ENCODE peak calls at places on chromosomes 2 and 18, in nine cellular contexts. U is NAMALWA; F is Calu3; G is stimulated activated CD8-positive, alpha-beta memory T cell treated with anti-CD3 and anti-CD28 coated beads, Interleukin-12 subunit alpha, Interleukin-12 subunit beta, amount 100 ng/mL, for 1 hour; M is GM12891; N is AML-193; Z is activated T-cell treated with anti-CD3 and anti-CD28 coated beads, Interleukin-2, amount 50 U/mL, for 48 hours; X is activated T-helper 1 cell treated with anti-CD3 and anti-CD28 coated beads, Interleukin-12 subunit alpha, Interleukin-12 subunit beta, Interleukin-2, Interleukin-4 antibody, amounts not matched to agents 30 ng/mL and 10 ng/mL and 1 ng/mL, durations not matched to agents 14 hours and 24 hours and 36 hours; A is adipocyte. C is an unnamed sample.

GRCh38 chr2:185628985-185629384 is 109.6 kb upstream of the FSIP2 start:
- DNase-seq in U (peak; percentile 48), F (no peak), G (no peak), M (no peak), N (peak; percentile 7), Z (peak; percentile 18), X (no peak), A (no peak), C (no peak)

GRCh38 chr18:32049393-32050161 is 31.0 kb downstream of the RNF125 start:
- DNase-seq in U (no peak), F (no peak), G (peak; percentile 12), M (no peak), N (peak; percentile 85), Z (peak; percentile 61), X (no peak), A (no peak), C (no peak)

GRCh38 chr2:68964282-68964681 is 10.2 kb upstream of the GKN1 start:
- DNase-seq in U (no peak), F (no peak), G (no peak), M (no peak), N (no peak), Z (no peak), X (no peak), A (no peak), C (no peak)

GRCh38 chr2:132448771-132449170 is 32.2 kb downstream of the GPR39 start:
- DNase-seq in U (peak; percentile 39), F (peak; percentile 49), G (no peak), M (no peak), N (peak; percentile 9), Z (no peak), X (no peak), A (peak; percentile 65), C (no peak)

GRCh38 chr2:74865770-74866674 is 32.1 kb downstream of the HK2 start:
- DNase-seq in U (no peak), F (peak; percentile 37), G (no peak), M (no peak), N (no peak), Z (no peak), X (no peak), A (no peak), C (no peak)

GRCh38 chr2:33134764-33135560 is 188.2 kb downstream of the LTBP1 start:
- DNase-seq in U (no peak), F (no peak), G (no peak), M (no peak), N (no peak), Z (no peak), X (no peak), A (peak; percentile 61), C (no peak)

GRCh38 chr2:239768907-239769573 is 256.1 kb downstream of the NDUFA10 start:
- DNase-seq in U (no peak), F (no peak), G (no peak), M (no peak), N (no peak), Z (no peak), X (no peak), A (no peak), C (no peak)

GRCh38 chr2:26442707-26443106 is 35.2 kb downstream of the OTOF start:
- DNase-seq in U (no peak), F (no peak), G (no peak), M (no peak), N (no peak), Z (no peak), X (no peak), A (no peak), C (no peak)

GRCh38 chr18:79560861-79561210 is 118.8 kb upstream of the CTDP1 start:
- DNase-seq in U (no peak), F (no peak), G (no peak), M (no peak), N (no peak), Z (no peak), X (no peak), A (no peak), C (no peak)

GRCh38 chr18:22734103-22734661 is 198.9 kb upstream of the RBBP8 start:
- DNase-seq in U (no peak), F (no peak), G (no peak), M (no peak), N (no peak), Z (no peak), X (no peak), A (no peak), C (no peak)

GRCh38 chr2:8177550-8177949 is 504.3 kb upstream of the ID2 start:
- DNase-seq in U (no peak), F (no peak), G (no peak), M (no peak), N (no peak), Z (no peak), X (no peak), A (no peak), C (no peak)

GRCh38 chr2:58186501-58186900 is 54.6 kb downstream of the FANCL start:
- DNase-seq in U (no peak), F (no peak), G (no peak), M (no peak), N (no peak), Z (no peak), X (no peak), A (no peak), C (no peak)

C was measured in left lobe of liver.